ENCODE peak calls at places on chromosomes 7 and 10, in seven cellular contexts. A, F, R, V, T, U and H are unnamed samples.

GRCh38 chr7:123415625-123416024 is 118.8 kb downstream of the IQUB start:
- DNase-seq in A (no peak), F (no peak), R (no peak), V (no peak), T (no peak), U (no peak), H (no peak)

GRCh38 chr7:51006483-51007235 is 224.0 kb upstream of the GRB10 start:
- DNase-seq in A (no peak), F (no peak), R (no peak), V (no peak), T (no peak), U (no peak), H (no peak)

GRCh38 chr7:519974-520458 is 370 bp upstream of the PDGFA start:
- DNase-seq in A (no peak), F (no peak), R (peak; percentile 74), V (no peak), T (peak; percentile 66), U (peak; percentile 34), H (no peak)

GRCh38 chr7:4100691-4101090 is 581.4 kb upstream of the FOXK1 start:
- DNase-seq in A (no peak), F (no peak), R (no peak), V (no peak), T (no peak), U (no peak), H (no peak)

GRCh38 chr7:13989138-13989943 is at the start of gene ETV1:
- DNase-seq in A (peak; percentile 63), F (peak; percentile 55), R (no peak), V (no peak), T (peak; percentile 43), U (peak; percentile 71), H (no peak)

GRCh38 chr10:29609696-29610095 is 25.1 kb downstream of the SVIL start:
- DNase-seq in A (no peak), F (no peak), R (no peak), V (no peak), T (no peak), U (no peak), H (no peak)

GRCh38 chr7:99624487-99624886 is 7.7 kb downstream of the ZSCAN25 start:
- DNase-seq in A (no peak), F (no peak), R (no peak), V (no peak), T (no peak), U (no peak), H (no peak)

GRCh38 chr7:132045481-132045980 is 489.1 kb upstream of the PODXL start:
- DNase-seq in A (no peak), F (no peak), R (no peak), V (no peak), T (no peak), U (no peak), H (no peak)

GRCh38 chr7:71409550-71410157 is 277.7 kb downstream of the GALNT17 start:
- DNase-seq in A (no peak), F (no peak), R (no peak), V (no peak), T (no peak), U (no peak), H (no peak)

GRCh38 chr10:22629843-22630228 is 84.5 kb downstream of the PIP4K2A start:
- DNase-seq in A (no peak), F (no peak), R (no peak), V (no peak), T (no peak), U (no peak), H (no peak)

GRCh38 chr7:25519962-25520562 is 291.8 kb upstream of the NPVF start:
- DNase-seq in A (no peak), F (no peak), R (no peak), V (no peak), T (no peak), U (no peak), H (no peak)

GRCh38 chr7:1758417-1758858 is 88.4 kb downstream of the ELFN1 start:
- DNase-seq in A (no peak), F (no peak), R (peak; percentile 65), V (no peak), T (peak; percentile 43), U (peak; percentile 5), H (no peak)

GRCh38 chr7:1713502-1714484 is 43.7 kb downstream of the ELFN1 start:
- DNase-seq in A (no peak), F (no peak), R (no peak), V (no peak), T (no peak), U (no peak), H (no peak)

GRCh38 chr10:91391915-91392314 is 18.2 kb upstream of the HECTD2 start:
- DNase-seq in A (no peak), F (peak; percentile 32), R (no peak), V (no peak), T (no peak), U (no peak), H (no peak)

GRCh38 chr7:102221961-102222360 is 64.7 kb upstream of the SH2B2 start:
- DNase-seq in A (no peak), F (no peak), R (no peak), V (no peak), T (no peak), U (no peak), H (no peak)

GRCh38 chr10:122286872-122287271 is 15.8 kb downstream of the BTBD16 start:
- DNase-seq in A (peak; percentile 38), F (no peak), R (no peak), V (peak; percentile 54), T (peak; percentile 54), U (no peak), H (peak; percentile 67)

GRCh38 chr7:95508780-95509179 is 23.0 kb downstream of the ASB4 start:
- DNase-seq in A (no peak), F (no peak), R (no peak), V (no peak), T (no peak), U (no peak), H (no peak)

GRCh38 chr7:136868496-136869005 is at the start of gene CHRM2:
- DNase-seq in A (no peak), F (no peak), R (no peak), V (no peak), T (peak; percentile 19), U (no peak), H (no peak)

GRCh38 chr10:124243702-124244121 is 150.3 kb upstream of the CHST15 start:
- DNase-seq in A (no peak), F (no peak), R (no peak), V (no peak), T (no peak), U (no peak), H (no peak)

GRCh38 chr10:29811751-29812427 is 177.1 kb upstream of the SVIL start:
- DNase-seq in A (peak; percentile 91), F (no peak), R (no peak), V (peak; percentile 92), T (peak; percentile 97), U (no peak), H (peak; percentile 82)